ENCODE peak calls at places on chromosomes 12 and 14, in nine cellular contexts. Z is CD4-positive, alpha-beta T cell; O is GM13977; C is progenitor cell of endocrine pancreas; J is WTC11; A is A549; B is nephron progenitor cell; I is SK-N-SH; Q is lung. H is an unnamed sample.

GRCh38 chr12:81078469-81079196 is 754 bp downstream of the ACSS3 start:
- DNase-seq in Z (no peak), O (no peak), C (no peak), J (no peak), A (no peak), B (peak), I (no peak), Q (peak), H (peak)

GRCh38 chr14:85247071-85247470 is 282.9 kb upstream of the FLRT2 start:
- DNase-seq in Z (no peak), O (no peak), C (no peak), J (no peak), A (no peak), B (no peak), I (no peak), Q (no peak), H (no peak)

GRCh38 chr12:99367181-99367580 is 280.4 kb upstream of the GARIN6 start:
- DNase-seq in Z (no peak), O (no peak), C (no peak), J (no peak), A (no peak), B (no peak), I (no peak), Q (no peak), H (no peak)

GRCh38 chr12:49776413-49776812 is 35.1 kb downstream of the TMBIM6 start:
- DNase-seq in Z (peak), O (peak), C (no peak), J (peak), A (peak), B (peak), I (peak), Q (peak), H (peak)

GRCh38 chr12:64990991-64991570 is 130.0 kb downstream of the WIF1 start:
- DNase-seq in Z (no peak), O (no peak), C (no peak), J (no peak), A (no peak), B (no peak), I (no peak), Q (no peak), H (no peak)

GRCh38 chr14:36226164-36226563 is 49.6 kb upstream of the PTCSC3 start:
- DNase-seq in Z (no peak), O (no peak), C (no peak), J (no peak), A (no peak), B (no peak), I (no peak), Q (no peak), H (no peak)

GRCh38 chr14:61524211-61524806 is 171.0 kb upstream of the HIF1A start:
- DNase-seq in Z (no peak), O (no peak), C (no peak), J (no peak), A (no peak), B (no peak), I (no peak), Q (peak), H (peak)

GRCh38 chr14:91244501-91244901 is at the start of gene GPR68:
- DNase-seq in Z (no peak), O (no peak), C (no peak), J (peak), A (no peak), B (peak), I (peak), Q (no peak), H (peak)

GRCh38 chr12:40768125-40768864 is 76.1 kb downstream of the CNTN1 start:
- DNase-seq in Z (no peak), O (no peak), C (no peak), J (no peak), A (no peak), B (no peak), I (no peak), Q (no peak), H (no peak)

GRCh38 chr12:131950182-131950913 is 606 bp downstream of the EP400 start:
- DNase-seq in Z (no peak), O (peak), C (peak), J (no peak), A (no peak), B (peak), I (peak), Q (no peak), H (no peak)

GRCh38 chr14:32077081-32078029 is at the start of gene ARHGAP5:
- DNase-seq in Z (peak), O (peak), C (peak), J (peak), A (no peak), B (peak), I (peak), Q (peak), H (no peak)

DNA sequence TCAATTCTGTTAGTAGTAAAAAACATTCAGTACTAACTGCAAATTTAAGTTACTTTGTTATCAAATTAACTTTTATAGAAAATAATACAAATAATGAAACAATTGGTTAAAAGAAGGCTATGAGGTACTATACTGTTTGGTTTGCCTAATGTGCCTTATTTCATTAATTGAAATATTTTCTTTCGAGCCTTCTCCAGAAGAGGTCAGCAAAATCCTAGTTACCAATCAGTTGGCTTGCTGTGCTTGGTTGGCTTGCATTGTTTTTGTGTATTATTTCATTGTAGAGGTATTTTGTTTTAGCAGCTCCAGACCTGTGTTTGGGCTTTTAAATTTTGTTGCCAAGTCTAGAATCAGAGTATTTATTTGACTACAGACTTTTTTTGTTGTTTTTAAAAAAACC is 68.5 kb downstream of the AEBP2 start:
- DNase-seq in Z (no peak), O (no peak), C (no peak), J (no peak), A (no peak), B (no peak), I (peak), Q (no peak), H (no peak)
- TF ChIP-seq CTCF in Z (no peak), O (no peak), C (peak), J (no peak), A (peak), B (no peak), I (peak), Q (peak), H (peak)

GRCh38 chr14:25431211-25432076 is 381.5 kb upstream of the STXBP6 start:
- DNase-seq in Z (no peak), O (no peak), C (peak), J (peak), A (no peak), B (peak), I (peak), Q (no peak), H (no peak)
- TF ChIP-seq CTCF in Z (no peak), O (no peak), C (peak), J (peak), A (no peak), B (peak), I (peak), Q (no peak), H (peak)

GRCh38 chr14:22502007-22502406 is 87.0 kb downstream of the DAD1 start:
- DNase-seq in Z (no peak), O (no peak), C (no peak), J (no peak), A (no peak), B (no peak), I (no peak), Q (peak), H (no peak)

GRCh38 chr14:22505309-22505708 is 83.7 kb downstream of the DAD1 start:
- DNase-seq in Z (no peak), O (no peak), C (no peak), J (no peak), A (no peak), B (no peak), I (no peak), Q (no peak), H (no peak)

GRCh38 chr14:22500525-22500924 is 88.5 kb downstream of the DAD1 start:
- DNase-seq in Z (no peak), O (no peak), C (no peak), J (no peak), A (no peak), B (no peak), I (no peak), Q (no peak), H (no peak)

GRCh38 chr14:22500954-22501353 is 88.1 kb downstream of the DAD1 start:
- DNase-seq in Z (no peak), O (no peak), C (no peak), J (no peak), A (no peak), B (no peak), I (no peak), Q (no peak), H (no peak)

DNA sequence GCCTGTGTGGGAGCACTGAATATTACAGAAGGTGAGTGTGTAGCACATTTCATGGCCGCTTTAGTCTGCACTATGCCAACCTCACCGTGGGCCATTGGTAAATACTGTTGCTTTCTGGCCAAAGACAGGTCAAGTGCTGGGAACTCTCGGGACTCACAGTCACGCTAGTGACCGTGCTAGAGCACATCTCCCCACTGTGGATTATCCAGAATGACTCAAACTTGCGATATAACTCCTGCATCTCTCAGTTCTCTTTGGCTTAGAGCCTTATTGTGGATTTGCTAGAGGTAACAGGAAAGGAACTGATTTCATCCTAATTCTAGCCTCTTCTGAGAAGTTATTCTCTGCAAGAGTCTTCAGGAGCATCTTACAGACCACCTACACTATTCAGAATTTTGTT is 86.5 kb downstream of the DAD1 start:
- DNase-seq in Z (no peak), O (no peak), C (no peak), J (no peak), A (no peak), B (no peak), I (no peak), Q (no peak), H (no peak)
- TF ChIP-seq CTCF in Z (no peak), O (no peak), C (no peak), J (no peak), A (no peak), B (no peak), I (no peak), Q (no peak), H (no peak)

GRCh38 chr12:17503742-17504141 is 586.3 kb downstream of the RERGL start:
- DNase-seq in Z (no peak), O (no peak), C (no peak), J (no peak), A (no peak), B (no peak), I (no peak), Q (no peak), H (no peak)
- TF ChIP-seq CTCF in Z (no peak), O (no peak), C (no peak), J (no peak), A (no peak), B (no peak), I (no peak), Q (no peak), H (no peak)

GRCh38 chr14:34982421-34983147 is at the start of gene SRP54:
- DNase-seq in Z (peak), O (peak), C (peak), J (peak), A (peak), B (peak), I (peak), Q (peak), H (peak)
- TF ChIP-seq CTCF in Z (no peak), O (peak), C (peak), J (no peak), A (no peak), B (no peak), I (no peak), Q (no peak), H (peak)